ENCODE peak calls at places on chromosomes 6 and 20, in seven cellular contexts. One of them, this sample, is unnamed.

GRCh38 chr6:34529665-34530327 is 26.3 kb downstream of the SPDEF start:
- DNase-seq in GM23248: no peak
- DNase-seq in mesendoderm: no peak
- DNase-seq in right lobe of liver: peak; percentile 81
- DNase-seq in CD4-positive, alpha-beta T cell: no peak
- DNase-seq in progenitor cell of endocrine pancreas: no peak
- DNase-seq in D721Med: no peak
- DNase-seq in this sample: no peak

GRCh38 chr20:57043091-57043490 is 223.3 kb downstream of the BMP7 start:
- DNase-seq in GM23248: peak; percentile 11
- DNase-seq in mesendoderm: no peak
- DNase-seq in right lobe of liver: no peak
- DNase-seq in CD4-positive, alpha-beta T cell: no peak
- DNase-seq in progenitor cell of endocrine pancreas: no peak
- DNase-seq in D721Med: no peak
- DNase-seq in this sample: peak; percentile 24

GRCh38 chr6:79152269-79152737 is 74.2 kb upstream of the PHIP start:
- DNase-seq in GM23248: no peak
- DNase-seq in mesendoderm: peak; percentile 96
- DNase-seq in right lobe of liver: no peak
- DNase-seq in CD4-positive, alpha-beta T cell: no peak
- DNase-seq in progenitor cell of endocrine pancreas: no peak
- DNase-seq in D721Med: no peak
- DNase-seq in this sample: no peak

GRCh38 chr20:45300961-45301360 is 5.7 kb upstream of the RBPJL start:
- DNase-seq in GM23248: peak; percentile 53
- DNase-seq in mesendoderm: peak; percentile 95
- DNase-seq in right lobe of liver: no peak
- DNase-seq in CD4-positive, alpha-beta T cell: no peak
- DNase-seq in progenitor cell of endocrine pancreas: peak; percentile 43
- DNase-seq in D721Med: no peak
- DNase-seq in this sample: peak; percentile 43

GRCh38 chr6:44631968-44632367 is 244.5 kb downstream of the CDC5L start:
- DNase-seq in GM23248: no peak
- DNase-seq in mesendoderm: peak; percentile 45
- DNase-seq in right lobe of liver: no peak
- DNase-seq in CD4-positive, alpha-beta T cell: no peak
- DNase-seq in progenitor cell of endocrine pancreas: no peak
- DNase-seq in D721Med: no peak
- DNase-seq in this sample: no peak

GRCh38 chr6:70479236-70479635 is 65.9 kb downstream of the FAM135A start:
- DNase-seq in GM23248: no peak
- DNase-seq in mesendoderm: no peak
- DNase-seq in right lobe of liver: no peak
- DNase-seq in CD4-positive, alpha-beta T cell: no peak
- DNase-seq in progenitor cell of endocrine pancreas: no peak
- DNase-seq in D721Med: no peak
- DNase-seq in this sample: no peak

GRCh38 chr6:121686611-121687023 is 251.2 kb downstream of the GJA1 start:
- DNase-seq in GM23248: peak; percentile 70
- DNase-seq in mesendoderm: no peak
- DNase-seq in right lobe of liver: peak; percentile 50
- DNase-seq in CD4-positive, alpha-beta T cell: no peak
- DNase-seq in progenitor cell of endocrine pancreas: peak; percentile 14
- DNase-seq in D721Med: no peak
- DNase-seq in this sample: no peak

GRCh38 chr6:139762587-139763031 is 388.2 kb upstream of the CITED2 start:
- DNase-seq in GM23248: peak; percentile 75
- DNase-seq in mesendoderm: no peak
- DNase-seq in right lobe of liver: no peak
- DNase-seq in CD4-positive, alpha-beta T cell: no peak
- DNase-seq in progenitor cell of endocrine pancreas: no peak
- DNase-seq in D721Med: no peak
- DNase-seq in this sample: no peak

GRCh38 chr6:3195695-3196497 is 31.6 kb downstream of the TUBB2B start:
- DNase-seq in GM23248: peak; percentile 18
- DNase-seq in mesendoderm: peak; percentile 86
- DNase-seq in right lobe of liver: no peak
- DNase-seq in CD4-positive, alpha-beta T cell: no peak
- DNase-seq in progenitor cell of endocrine pancreas: no peak
- DNase-seq in D721Med: no peak
- DNase-seq in this sample: no peak

GRCh38 chr6:113171882-113172281 is 685.3 kb upstream of the MARCKS start:
- DNase-seq in GM23248: no peak
- DNase-seq in mesendoderm: no peak
- DNase-seq in right lobe of liver: no peak
- DNase-seq in CD4-positive, alpha-beta T cell: no peak
- DNase-seq in progenitor cell of endocrine pancreas: no peak
- DNase-seq in D721Med: no peak
- DNase-seq in this sample: no peak

GRCh38 chr6:5423251-5423650 is 161.9 kb downstream of the FARS2 start:
- DNase-seq in GM23248: no peak
- DNase-seq in mesendoderm: no peak
- DNase-seq in right lobe of liver: no peak
- DNase-seq in CD4-positive, alpha-beta T cell: no peak
- DNase-seq in progenitor cell of endocrine pancreas: no peak
- DNase-seq in D721Med: no peak
- DNase-seq in this sample: no peak

GRCh38 chr20:45919951-45920794 is 8.2 kb upstream of the PLTP start:
- DNase-seq in GM23248: no peak
- DNase-seq in mesendoderm: no peak
- DNase-seq in right lobe of liver: no peak
- DNase-seq in CD4-positive, alpha-beta T cell: no peak
- DNase-seq in progenitor cell of endocrine pancreas: no peak
- DNase-seq in D721Med: no peak
- DNase-seq in this sample: no peak

GRCh38 chr6:16635810-16636602 is 125.3 kb downstream of the ATXN1 start:
- DNase-seq in GM23248: peak; percentile 74
- DNase-seq in mesendoderm: peak; percentile 80
- DNase-seq in right lobe of liver: no peak
- DNase-seq in CD4-positive, alpha-beta T cell: no peak
- DNase-seq in progenitor cell of endocrine pancreas: no peak
- DNase-seq in D721Med: no peak
- DNase-seq in this sample: peak; percentile 64

GRCh38 chr20:12835999-12836398 is 172.8 kb upstream of the SPTLC3 start:
- DNase-seq in GM23248: no peak
- DNase-seq in mesendoderm: peak; percentile 84
- DNase-seq in right lobe of liver: no peak
- DNase-seq in CD4-positive, alpha-beta T cell: no peak
- DNase-seq in progenitor cell of endocrine pancreas: no peak
- DNase-seq in D721Med: no peak
- DNase-seq in this sample: no peak

GRCh38 chr6:139430897-139431601 is 56.6 kb upstream of the CITED2 start:
- DNase-seq in GM23248: no peak
- DNase-seq in mesendoderm: no peak
- DNase-seq in right lobe of liver: no peak
- DNase-seq in CD4-positive, alpha-beta T cell: no peak
- DNase-seq in progenitor cell of endocrine pancreas: no peak
- DNase-seq in D721Med: no peak
- DNase-seq in this sample: no peak

GRCh38 chr6:165884813-165885765 is 222.0 kb upstream of the PDE10A start:
- DNase-seq in GM23248: peak; percentile 86
- DNase-seq in mesendoderm: peak; percentile 86
- DNase-seq in right lobe of liver: peak; percentile 71
- DNase-seq in CD4-positive, alpha-beta T cell: peak; percentile 62
- DNase-seq in progenitor cell of endocrine pancreas: peak; percentile 83
- DNase-seq in D721Med: no peak
- DNase-seq in this sample: peak; percentile 76

GRCh38 chr20:45229264-45230056 is 8.3 kb downstream of the SEMG2 start:
- DNase-seq in GM23248: peak; percentile 23
- DNase-seq in mesendoderm: peak; percentile 72
- DNase-seq in right lobe of liver: no peak
- DNase-seq in CD4-positive, alpha-beta T cell: peak; percentile 7
- DNase-seq in progenitor cell of endocrine pancreas: no peak
- DNase-seq in D721Med: no peak
- DNase-seq in this sample: no peak

GRCh38 chr6:162907876-162908481 is 180.2 kb downstream of the PACRG start:
- DNase-seq in GM23248: peak; percentile 16
- DNase-seq in mesendoderm: peak; percentile 57
- DNase-seq in right lobe of liver: no peak
- DNase-seq in CD4-positive, alpha-beta T cell: no peak
- DNase-seq in progenitor cell of endocrine pancreas: no peak
- DNase-seq in D721Med: no peak
- DNase-seq in this sample: no peak

GRCh38 chr6:41756354-41756753 is 9.2 kb upstream of the PGC start:
- DNase-seq in GM23248: no peak
- DNase-seq in mesendoderm: no peak
- DNase-seq in right lobe of liver: no peak
- DNase-seq in CD4-positive, alpha-beta T cell: no peak
- DNase-seq in progenitor cell of endocrine pancreas: no peak
- DNase-seq in D721Med: no peak
- DNase-seq in this sample: no peak

GRCh38 chr6:118704911-118705310 is 53.5 kb upstream of the CEP85L start:
- DNase-seq in GM23248: peak; percentile 29
- DNase-seq in mesendoderm: peak; percentile 29
- DNase-seq in right lobe of liver: no peak
- DNase-seq in CD4-positive, alpha-beta T cell: no peak
- DNase-seq in progenitor cell of endocrine pancreas: no peak
- DNase-seq in D721Med: no peak
- DNase-seq in this sample: peak; percentile 17

GRCh38 chr20:36744764-36745191 is 1.1 kb downstream of the NDRG3 start:
- DNase-seq in GM23248: peak; percentile 79
- DNase-seq in mesendoderm: peak; percentile 83
- DNase-seq in right lobe of liver: peak; percentile 56
- DNase-seq in CD4-positive, alpha-beta T cell: no peak
- DNase-seq in progenitor cell of endocrine pancreas: no peak
- DNase-seq in D721Med: peak; percentile 41
- DNase-seq in this sample: peak; percentile 69